ENCODE peak calls at places on chromosomes 3 and 15, in ten cellular contexts. N is GM12865; I is mucosa of descending colon; R is amygdala; K is epithelial cell of esophagus; M is fibroblast of mammary gland; Q is psoas muscle; J is naive thymus-derived CD8-positive, alpha-beta T cell; F is AML-193; S is dorsolateral prefrontal cortex. L is an unnamed sample.

GRCh38 chr3:143821862-143822261 is 26.4 kb downstream of the SLC9A9 start:
- DNase-seq in N (no peak), I (no peak), R (no peak), K (no peak), M (no peak), Q (no peak), J (no peak), F (no peak), S (no peak), L (no peak)

GRCh38 chr15:38129531-38130199 is 123.0 kb upstream of the SPRED1 start:
- DNase-seq in N (peak; percentile 49), I (peak; percentile 35), R (peak; percentile 29), K (peak; percentile 89), M (peak; percentile 100), Q (peak; percentile 66), J (no peak), F (no peak), S (no peak), L (no peak)

GRCh38 chr3:13141991-13142412 is 68.8 kb upstream of the IQSEC1 start:
- DNase-seq in N (peak; percentile 20), I (no peak), R (no peak), K (peak; percentile 42), M (peak; percentile 19), Q (no peak), J (no peak), F (peak; percentile 4), S (peak; percentile 20), L (peak; percentile 12)

GRCh38 chr3:14819671-14820070 is 909 bp downstream of the FGD5 start:
- DNase-seq in N (no peak), I (no peak), R (no peak), K (no peak), M (no peak), Q (peak; percentile 55), J (no peak), F (no peak), S (no peak), L (no peak)

GRCh38 chr3:118960876-118961275 is 73.8 kb downstream of the IGSF11 start:
- DNase-seq in N (no peak), I (no peak), R (no peak), K (peak; percentile 40), M (peak; percentile 47), Q (no peak), J (no peak), F (no peak), S (no peak), L (no peak)

GRCh38 chr15:40594429-40594836 is 384 bp downstream of the KNL1 start:
- DNase-seq in N (peak; percentile 87), I (peak; percentile 79), R (no peak), K (peak; percentile 52), M (peak; percentile 43), Q (peak; percentile 73), J (no peak), F (peak; percentile 64), S (no peak), L (peak; percentile 70)

GRCh38 chr3:79038636-79039035 is 729.2 kb downstream of the ROBO1 start:
- DNase-seq in N (no peak), I (no peak), R (no peak), K (no peak), M (peak; percentile 56), Q (no peak), J (no peak), F (no peak), S (no peak), L (no peak)

GRCh38 chr3:126963261-126964190 is 19.4 kb upstream of the PLXNA1 start:
- DNase-seq in N (no peak), I (peak; percentile 5), R (no peak), K (no peak), M (no peak), Q (peak; percentile 26), J (no peak), F (no peak), S (no peak), L (peak; percentile 9)

GRCh38 chr3:128584412-128585020 is 66.1 kb downstream of the RPN1 start:
- DNase-seq in N (peak; percentile 72), I (peak; percentile 80), R (peak; percentile 8), K (peak; percentile 83), M (peak; percentile 50), Q (peak; percentile 83), J (no peak), F (peak; percentile 88), S (peak; percentile 71), L (peak; percentile 82)

GRCh38 chr15:66899555-66900350 is 165.6 kb upstream of the SMAD3 start:
- DNase-seq in N (no peak), I (no peak), R (no peak), K (no peak), M (peak; percentile 46), Q (no peak), J (no peak), F (no peak), S (no peak), L (no peak)

GRCh38 chr3:161914703-161915102 is 418.1 kb downstream of the OTOL1 start:
- DNase-seq in N (peak; percentile 10), I (no peak), R (peak; percentile 6), K (peak; percentile 47), M (peak; percentile 84), Q (peak; percentile 55), J (no peak), F (no peak), S (peak; percentile 37), L (no peak)

GRCh38 chr3:134795776-134796312 is 784 bp downstream of the EPHB1 start:
- DNase-seq in N (no peak), I (no peak), R (no peak), K (peak; percentile 18), M (peak; percentile 21), Q (peak; percentile 63), J (no peak), F (no peak), S (no peak), L (peak; percentile 27)

GRCh38 chr3:109559389-109559788 is 222.0 kb upstream of the DPPA4 start:
- DNase-seq in N (no peak), I (no peak), R (no peak), K (no peak), M (no peak), Q (no peak), J (no peak), F (no peak), S (no peak), L (no peak)

GRCh38 chr15:77966540-77967290 is 110.8 kb downstream of the TBC1D2B start:
- DNase-seq in N (peak; percentile 57), I (peak; percentile 54), R (no peak), K (peak; percentile 61), M (peak; percentile 61), Q (peak; percentile 73), J (peak; percentile 23), F (peak; percentile 22), S (peak; percentile 44), L (no peak)

GRCh38 chr3:35565048-35565447 is 74.3 kb upstream of the ARPP21 start:
- DNase-seq in N (no peak), I (no peak), R (no peak), K (no peak), M (no peak), Q (no peak), J (no peak), F (no peak), S (no peak), L (no peak)

L was measured in right lobe of liver.